ENCODE peak calls at places on chromosomes 5 and 9, in six cellular contexts. One of them, this sample, is unnamed.

GRCh38 chr5:176176231-176176630 is 62.0 kb upstream of the SIMC1 start:
- DNase-seq in sigmoid colon: no peak
- DNase-seq in foreskin fibroblast: no peak
- DNase-seq in AG04450: no peak
- DNase-seq in neuronal stem cell: no peak
- DNase-seq in adipocyte: no peak
- DNase-seq in this sample: no peak

GRCh38 chr9:134822541-134822940 is 58.1 kb upstream of the FCN2 start:
- DNase-seq in AG04450: no peak
- DNase-seq in adipocyte: no peak
- DNase-seq in sigmoid colon: no peak
- DNase-seq in foreskin fibroblast: no peak
- DNase-seq in neuronal stem cell: no peak
- DNase-seq in this sample: no peak

GRCh38 chr9:91241909-91242308 is 119.8 kb downstream of the AUH start:
- DNase-seq in neuronal stem cell: no peak
- DNase-seq in adipocyte: no peak
- DNase-seq in sigmoid colon: no peak
- DNase-seq in foreskin fibroblast: no peak
- DNase-seq in AG04450: no peak
- DNase-seq in this sample: no peak

GRCh38 chr5:92581249-92581648 is 999.8 kb downstream of the NR2F1-AS1 start:
- DNase-seq in foreskin fibroblast: no peak
- DNase-seq in sigmoid colon: no peak
- DNase-seq in AG04450: no peak
- DNase-seq in adipocyte: no peak
- DNase-seq in neuronal stem cell: no peak
- DNase-seq in this sample: no peak

GRCh38 chr5:150293091-150293941 is 3.7 kb upstream of the CAMK2A start:
- DNase-seq in sigmoid colon: peak
- DNase-seq in foreskin fibroblast: no peak
- DNase-seq in neuronal stem cell: no peak
- DNase-seq in adipocyte: no peak
- DNase-seq in AG04450: no peak
- DNase-seq in this sample: no peak

GRCh38 chr9:89593776-89594427 is 10.9 kb upstream of the GADD45G start:
- DNase-seq in foreskin fibroblast: peak
- DNase-seq in neuronal stem cell: peak
- DNase-seq in adipocyte: peak
- DNase-seq in sigmoid colon: no peak
- DNase-seq in AG04450: no peak
- DNase-seq in this sample: no peak

GRCh38 chr5:56327810-56328209 is 94.7 kb upstream of the ANKRD55 start:
- DNase-seq in adipocyte: no peak
- DNase-seq in foreskin fibroblast: no peak
- DNase-seq in AG04450: no peak
- DNase-seq in neuronal stem cell: no peak
- DNase-seq in sigmoid colon: no peak
- DNase-seq in this sample: no peak

GRCh38 chr9:137457406-137458193 is 1.5 kb downstream of the NSMF start:
- DNase-seq in adipocyte: no peak
- DNase-seq in neuronal stem cell: no peak
- DNase-seq in foreskin fibroblast: no peak
- DNase-seq in AG04450: no peak
- DNase-seq in sigmoid colon: no peak
- DNase-seq in this sample: no peak

GRCh38 chr5:60267907-60268306 is 374.4 kb upstream of the PDE4D start:
- DNase-seq in adipocyte: no peak
- DNase-seq in sigmoid colon: no peak
- DNase-seq in neuronal stem cell: no peak
- DNase-seq in foreskin fibroblast: no peak
- DNase-seq in AG04450: no peak
- DNase-seq in this sample: no peak

GRCh38 chr9:2478421-2478820 is 143.2 kb upstream of the VLDLR start:
- DNase-seq in neuronal stem cell: no peak
- DNase-seq in adipocyte: no peak
- DNase-seq in foreskin fibroblast: no peak
- DNase-seq in AG04450: no peak
- DNase-seq in sigmoid colon: no peak
- DNase-seq in this sample: no peak

GRCh38 chr5:91978221-91978882 is 595.2 kb upstream of the ARRDC3 start:
- DNase-seq in adipocyte: no peak
- DNase-seq in AG04450: no peak
- DNase-seq in neuronal stem cell: no peak
- DNase-seq in foreskin fibroblast: no peak
- DNase-seq in sigmoid colon: no peak
- DNase-seq in this sample: no peak

GRCh38 chr9:35341585-35341984 is 148.3 kb upstream of the RUSC2 start:
- DNase-seq in neuronal stem cell: no peak
- DNase-seq in foreskin fibroblast: peak
- DNase-seq in sigmoid colon: peak
- DNase-seq in adipocyte: peak
- DNase-seq in AG04450: peak
- DNase-seq in this sample: no peak

GRCh38 chr9:8750639-8751041 is 951.1 kb upstream of the DMAC1 start:
- DNase-seq in AG04450: no peak
- DNase-seq in adipocyte: no peak
- DNase-seq in foreskin fibroblast: peak
- DNase-seq in neuronal stem cell: no peak
- DNase-seq in sigmoid colon: no peak
- DNase-seq in this sample: no peak

GRCh38 chr5:140214831-140215230 is 39.8 kb downstream of the CYSTM1 start:
- DNase-seq in sigmoid colon: no peak
- DNase-seq in foreskin fibroblast: peak
- DNase-seq in adipocyte: peak
- DNase-seq in AG04450: peak
- DNase-seq in neuronal stem cell: no peak
- DNase-seq in this sample: peak

GRCh38 chr5:178340637-178341036 is 108.0 kb upstream of the PHYKPL start:
- DNase-seq in foreskin fibroblast: no peak
- DNase-seq in sigmoid colon: peak
- DNase-seq in AG04450: no peak
- DNase-seq in adipocyte: no peak
- DNase-seq in neuronal stem cell: no peak
- DNase-seq in this sample: no peak

GRCh38 chr5:173326501-173326960 is 1.7 kb downstream of the STC2 start:
- DNase-seq in neuronal stem cell: no peak
- DNase-seq in AG04450: peak
- DNase-seq in sigmoid colon: no peak
- DNase-seq in foreskin fibroblast: peak
- DNase-seq in adipocyte: peak
- DNase-seq in this sample: no peak

GRCh38 chr9:125785187-125785840 is 38.1 kb downstream of the PBX3 start:
- DNase-seq in sigmoid colon: no peak
- DNase-seq in AG04450: no peak
- DNase-seq in foreskin fibroblast: peak
- DNase-seq in neuronal stem cell: no peak
- DNase-seq in adipocyte: no peak
- DNase-seq in this sample: no peak

GRCh38 chr5:157137691-157138090 is 5.0 kb downstream of the MED7 start:
- DNase-seq in neuronal stem cell: no peak
- DNase-seq in AG04450: no peak
- DNase-seq in adipocyte: peak
- DNase-seq in foreskin fibroblast: peak
- DNase-seq in sigmoid colon: peak
- DNase-seq in this sample: no peak

GRCh38 chr5:175681045-175681974 is 23.4 kb downstream of the HRH2 start:
- DNase-seq in adipocyte: no peak
- DNase-seq in AG04450: no peak
- DNase-seq in neuronal stem cell: no peak
- DNase-seq in foreskin fibroblast: no peak
- DNase-seq in sigmoid colon: no peak
- DNase-seq in this sample: no peak

GRCh38 chr9:18791074-18791473 is 241.9 kb downstream of the SAXO1 start:
- DNase-seq in AG04450: no peak
- DNase-seq in neuronal stem cell: peak
- DNase-seq in foreskin fibroblast: no peak
- DNase-seq in adipocyte: no peak
- DNase-seq in sigmoid colon: no peak
- DNase-seq in this sample: no peak

GRCh38 chr5:81969226-81969625 is 2.6 kb upstream of the ATG10 start:
- DNase-seq in foreskin fibroblast: no peak
- DNase-seq in neuronal stem cell: no peak
- DNase-seq in adipocyte: no peak
- DNase-seq in AG04450: no peak
- DNase-seq in sigmoid colon: no peak
- DNase-seq in this sample: no peak

GRCh38 chr9:104961238-104961637 is 33.3 kb upstream of the ABCA1 start:
- DNase-seq in sigmoid colon: no peak
- DNase-seq in foreskin fibroblast: peak
- DNase-seq in AG04450: no peak
- DNase-seq in adipocyte: no peak
- DNase-seq in neuronal stem cell: peak
- DNase-seq in this sample: peak

GRCh38 chr5:105931782-105932489 is 1738.8 kb downstream of the EFNA5 start:
- DNase-seq in neuronal stem cell: no peak
- DNase-seq in sigmoid colon: no peak
- DNase-seq in AG04450: no peak
- DNase-seq in foreskin fibroblast: peak
- DNase-seq in adipocyte: peak
- DNase-seq in this sample: no peak

GRCh38 chr9:78031826-78032598 is 401 bp upstream of the GNAQ start:
- DNase-seq in adipocyte: peak
- DNase-seq in sigmoid colon: peak
- DNase-seq in foreskin fibroblast: peak
- DNase-seq in AG04450: peak
- DNase-seq in neuronal stem cell: peak
- DNase-seq in this sample: peak

GRCh38 chr9:131566158-131566557 is 20.8 kb downstream of the PRRT1B start:
- DNase-seq in neuronal stem cell: no peak
- DNase-seq in adipocyte: no peak
- DNase-seq in sigmoid colon: no peak
- DNase-seq in foreskin fibroblast: no peak
- DNase-seq in AG04450: no peak
- DNase-seq in this sample: no peak

GRCh38 chr5:36740259-36740898 is 134.0 kb downstream of the SLC1A3 start:
- DNase-seq in AG04450: no peak
- DNase-seq in sigmoid colon: no peak
- DNase-seq in adipocyte: no peak
- DNase-seq in foreskin fibroblast: peak
- DNase-seq in neuronal stem cell: no peak
- DNase-seq in this sample: no peak

GRCh38 chr9:133031496-133031911 is 707 bp downstream of the GTF3C5 start:
- DNase-seq in neuronal stem cell: no peak
- DNase-seq in adipocyte: no peak
- DNase-seq in sigmoid colon: peak
- DNase-seq in foreskin fibroblast: no peak
- DNase-seq in AG04450: no peak
- DNase-seq in this sample: peak

GRCh38 chr5:167573274-167574127 is 717.9 kb upstream of the WWC1 start:
- DNase-seq in neuronal stem cell: peak
- DNase-seq in sigmoid colon: no peak
- DNase-seq in foreskin fibroblast: peak
- DNase-seq in adipocyte: peak
- DNase-seq in AG04450: peak
- DNase-seq in this sample: no peak

GRCh38 chr5:142772766-142773293 is 2.7 kb downstream of the ARHGAP26 start:
- DNase-seq in neuronal stem cell: no peak
- DNase-seq in foreskin fibroblast: no peak
- DNase-seq in adipocyte: no peak
- DNase-seq in AG04450: no peak
- DNase-seq in sigmoid colon: no peak
- DNase-seq in this sample: no peak
- H3K4me3 ChIP-seq in neuronal stem cell: no peak
- H3K4me3 ChIP-seq in foreskin fibroblast: no peak
- H3K4me3 ChIP-seq in adipocyte: peak
- H3K4me3 ChIP-seq in AG04450: no peak
- H3K4me3 ChIP-seq in sigmoid colon: no peak
- H3K4me3 ChIP-seq in this sample: peak

DNA sequence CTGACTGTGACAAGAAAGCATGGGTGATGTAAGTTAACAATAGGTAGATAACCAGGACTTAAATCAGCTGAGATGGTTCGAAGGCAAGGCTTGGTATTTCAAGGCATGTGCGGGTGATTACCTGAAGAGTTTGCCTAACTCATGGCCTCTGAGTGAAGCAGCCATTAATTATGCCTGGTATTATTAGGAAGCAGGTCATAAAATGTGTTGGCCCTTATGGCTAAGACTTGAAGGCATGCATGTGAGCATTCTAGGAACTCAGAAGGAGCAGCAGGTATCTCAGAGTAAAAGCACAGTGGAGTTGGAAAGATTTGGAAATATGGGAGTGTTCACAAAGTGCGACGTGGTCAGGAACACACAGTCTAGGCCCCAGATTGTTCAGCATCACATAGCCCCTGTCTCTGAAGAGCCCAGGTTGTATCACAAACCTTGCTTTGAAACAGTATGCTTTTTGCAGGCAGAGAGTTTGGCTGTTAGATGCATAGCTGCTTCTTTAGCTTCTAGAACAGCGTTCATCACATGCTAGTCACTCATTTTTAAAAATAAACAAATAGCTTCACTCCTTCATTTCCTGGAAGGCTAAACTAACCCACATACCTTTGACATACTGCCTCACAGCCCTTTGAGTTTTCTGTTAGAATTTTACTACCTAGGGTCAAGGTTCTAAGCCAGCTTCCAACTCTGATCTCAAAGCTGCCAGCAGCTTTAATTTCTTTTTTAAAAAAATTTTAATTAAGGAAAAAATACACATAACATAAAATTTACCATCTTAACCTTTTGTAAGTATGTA is 2.1 kb downstream of the HEXB start:
- DNase-seq in foreskin fibroblast: peak
- DNase-seq in neuronal stem cell: no peak
- DNase-seq in AG04450: no peak
- DNase-seq in adipocyte: no peak
- DNase-seq in sigmoid colon: no peak
- DNase-seq in this sample: no peak
- H3K4me3 ChIP-seq in foreskin fibroblast: peak
- H3K4me3 ChIP-seq in neuronal stem cell: no peak
- H3K4me3 ChIP-seq in AG04450: peak
- H3K4me3 ChIP-seq in adipocyte: no peak
- H3K4me3 ChIP-seq in sigmoid colon: no peak
- H3K4me3 ChIP-seq in this sample: no peak

GRCh38 chr5:44387911-44388310 is 1.3 kb downstream of the FGF10 start:
- DNase-seq in neuronal stem cell: no peak
- DNase-seq in foreskin fibroblast: no peak
- DNase-seq in adipocyte: no peak
- DNase-seq in AG04450: no peak
- DNase-seq in sigmoid colon: no peak
- DNase-seq in this sample: no peak
- H3K4me3 ChIP-seq in neuronal stem cell: peak
- H3K4me3 ChIP-seq in foreskin fibroblast: no peak
- H3K4me3 ChIP-seq in adipocyte: peak
- H3K4me3 ChIP-seq in AG04450: no peak
- H3K4me3 ChIP-seq in sigmoid colon: peak
- H3K4me3 ChIP-seq in this sample: no peak

DNA sequence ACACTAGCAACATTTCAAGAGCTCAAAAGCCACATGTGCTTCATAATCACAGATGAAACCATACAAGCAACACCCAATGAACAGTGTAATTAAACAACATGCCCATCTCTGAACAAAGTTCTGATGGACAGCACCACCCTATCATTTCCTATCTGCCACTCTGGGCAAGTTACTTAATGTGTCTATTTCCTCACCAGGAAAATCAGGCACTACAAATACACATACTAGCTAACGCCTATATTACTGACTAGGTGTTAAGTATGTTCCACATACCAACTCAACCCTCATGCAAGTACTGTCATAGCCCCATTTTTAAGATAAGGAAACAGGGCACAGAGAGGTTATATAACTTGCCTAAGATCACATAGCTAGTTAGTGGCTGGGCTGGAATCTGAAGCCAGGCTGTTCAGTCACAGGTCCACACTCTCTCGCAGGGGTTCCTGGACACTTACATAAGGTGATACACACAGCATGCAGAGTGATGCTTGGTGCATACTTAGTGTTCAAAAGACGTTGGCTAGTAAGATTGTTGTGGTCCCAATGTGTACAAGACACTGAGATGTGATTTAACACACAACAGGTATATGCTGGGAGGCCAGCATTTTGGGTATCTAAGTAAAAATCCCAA is 24.2 kb downstream of the CORO2A start:
- DNase-seq in adipocyte: no peak
- DNase-seq in AG04450: no peak
- DNase-seq in sigmoid colon: peak
- DNase-seq in foreskin fibroblast: no peak
- DNase-seq in neuronal stem cell: no peak
- DNase-seq in this sample: no peak
- H3K4me3 ChIP-seq in adipocyte: no peak
- H3K4me3 ChIP-seq in AG04450: no peak
- H3K4me3 ChIP-seq in sigmoid colon: no peak
- H3K4me3 ChIP-seq in foreskin fibroblast: no peak
- H3K4me3 ChIP-seq in neuronal stem cell: no peak
- H3K4me3 ChIP-seq in this sample: no peak